ENCODE peak calls at places on chromosomes 16 and 17, in four cellular contexts. I, N, U and Q are unnamed samples.

GRCh38 chr17:82927311-82927660 is 87.5 kb upstream of the ZNF750 start:
- DNase-seq in U (no peak), N (no peak), I (no peak), Q (no peak)

GRCh38 chr16:89138843-89139520 is 32.6 kb upstream of the CDH15 start:
- DNase-seq in N (no peak), U (no peak), I (no peak), Q (no peak)

GRCh38 chr17:17156511-17156910 is 49.6 kb downstream of the PLD6 start:
- DNase-seq in U (no peak), N (no peak), I (no peak), Q (no peak)

GRCh38 chr17:32157225-32157624 is 14.9 kb downstream of the RHOT1 start:
- DNase-seq in N (no peak), U (no peak), I (no peak), Q (no peak)

GRCh38 chr16:21197115-21197514 is 14.3 kb downstream of the ZP2 start:
- DNase-seq in U (no peak), N (no peak), I (no peak), Q (no peak)

GRCh38 chr17:77606146-77606864 is 352.2 kb upstream of the TNRC6C start:
- DNase-seq in U (no peak), I (no peak), N (peak; percentile 12), Q (no peak)

GRCh38 chr16:19316846-19317245 is 31.3 kb downstream of the CLEC19A start:
- DNase-seq in U (peak; percentile 26), I (no peak), N (no peak), Q (no peak)

GRCh38 chr17:42233148-42233547 is 38.9 kb upstream of the GHDC start:
- DNase-seq in U (no peak), I (no peak), N (no peak), Q (no peak)

GRCh38 chr17:45171338-45172231 is 9.9 kb downstream of the HEXIM2 start:
- DNase-seq in U (peak; percentile 73), I (no peak), N (no peak), Q (no peak)

GRCh38 chr16:84735846-84736586 is 36.2 kb downstream of the USP10 start:
- DNase-seq in N (peak; percentile 51), I (no peak), U (no peak), Q (no peak)
- TF ChIP-seq USF1 in N (no peak), I (no peak), U (no peak), Q (no peak)

GRCh38 chr17:13311301-13311700 is 290.4 kb downstream of the HS3ST3A1 start:
- DNase-seq in N (no peak), U (no peak), I (no peak), Q (no peak)

GRCh38 chr17:13302983-13303382 is 285.2 kb upstream of the ELAC2 start:
- DNase-seq in N (no peak), U (no peak), I (no peak), Q (no peak)

GRCh38 chr17:13310858-13311257 is 290.9 kb downstream of the HS3ST3A1 start:
- DNase-seq in U (no peak), N (no peak), I (no peak), Q (no peak)

DNA sequence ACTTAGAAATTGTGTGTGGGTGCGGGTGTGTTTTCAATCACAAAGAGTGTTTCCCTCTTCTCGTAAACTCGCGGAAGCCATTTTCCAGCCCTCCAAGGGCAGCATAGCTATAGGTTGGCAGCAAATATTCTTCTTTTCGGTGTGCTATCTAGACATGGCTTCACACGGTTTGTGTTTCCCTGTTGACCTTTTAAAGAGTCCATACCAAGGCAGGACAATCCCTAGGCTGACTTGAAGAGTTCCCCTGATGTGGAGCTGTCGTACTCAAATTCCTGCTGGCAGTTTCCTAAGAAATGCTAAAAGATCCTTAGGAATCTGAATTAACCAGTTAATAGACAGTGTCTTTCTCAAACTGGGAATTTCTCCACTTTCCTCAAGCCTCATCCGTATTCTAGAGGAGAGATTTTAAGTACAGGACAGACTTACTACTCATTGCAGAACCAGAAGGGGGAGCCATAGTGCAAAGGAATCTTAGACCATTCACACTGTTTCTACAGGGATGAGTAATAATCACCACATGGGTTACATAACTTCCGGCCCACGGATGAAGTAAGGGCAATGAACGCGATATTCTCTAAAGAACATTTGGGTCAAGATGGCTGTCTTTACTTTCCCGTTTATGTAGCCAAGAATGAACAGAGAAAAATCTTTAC is 288.6 kb upstream of the ELAC2 start:
- DNase-seq in U (peak; percentile 18), N (peak; percentile 60), I (peak; percentile 51), Q (no peak)
- TF ChIP-seq USF1 in U (no peak), N (no peak), I (no peak), Q (no peak)

GRCh38 chr17:76166168-76166567 is 25.1 kb upstream of the FOXJ1 start:
- DNase-seq in U (no peak), N (no peak), I (no peak), Q (no peak)
- TF ChIP-seq USF1 in U (no peak), N (no peak), I (no peak), Q (no peak)

GRCh38 chr17:21687136-21687953 is 5.0 kb upstream of the KCNJ18 start:
- DNase-seq in U (no peak), N (no peak), I (no peak), Q (no peak)

GRCh38 chr17:21686165-21687015 is 5.9 kb upstream of the KCNJ18 start:
- DNase-seq in I (no peak), U (no peak), N (no peak), Q (no peak)

GRCh38 chr17:21689604-21690003 is 2.7 kb upstream of the KCNJ18 start:
- DNase-seq in N (no peak), I (no peak), U (no peak), Q (no peak)

DNA sequence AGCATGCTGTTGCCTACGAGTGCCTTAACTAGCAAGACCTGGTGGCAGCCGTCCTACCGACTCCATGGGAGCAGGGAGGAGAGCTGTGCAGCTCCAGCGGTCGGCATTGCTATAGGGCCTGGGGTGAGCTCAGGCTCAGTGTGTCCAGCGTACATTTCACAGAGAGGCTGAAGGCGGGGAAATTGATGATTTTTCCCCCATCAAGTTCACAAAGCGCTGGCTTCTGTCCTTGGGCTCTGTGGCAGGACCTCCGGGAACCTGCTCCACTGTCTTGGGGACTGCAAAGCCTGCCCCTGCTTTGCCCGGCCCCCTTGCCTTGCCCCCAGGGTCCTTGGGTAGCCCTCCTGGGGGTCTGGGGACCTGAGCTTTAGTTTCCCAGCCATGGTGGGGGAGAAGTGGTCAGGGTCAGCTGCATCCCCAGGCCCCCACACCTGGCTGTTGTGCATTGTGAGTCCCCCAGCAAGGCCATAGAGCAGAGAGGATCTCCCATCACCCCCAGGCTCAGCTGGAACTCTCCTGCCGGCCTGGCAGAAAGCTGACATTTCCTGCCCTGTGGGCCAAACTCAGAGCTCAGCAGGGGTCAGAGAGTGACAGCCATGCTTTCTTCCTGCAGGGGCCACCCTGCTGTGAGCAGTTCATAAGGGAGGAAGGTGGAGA is 3.9 kb upstream of the KCNJ18 start:
- DNase-seq in U (no peak), N (no peak), I (no peak), Q (no peak)
- TF ChIP-seq USF1 in U (no peak), N (no peak), I (no peak), Q (no peak)

DNA sequence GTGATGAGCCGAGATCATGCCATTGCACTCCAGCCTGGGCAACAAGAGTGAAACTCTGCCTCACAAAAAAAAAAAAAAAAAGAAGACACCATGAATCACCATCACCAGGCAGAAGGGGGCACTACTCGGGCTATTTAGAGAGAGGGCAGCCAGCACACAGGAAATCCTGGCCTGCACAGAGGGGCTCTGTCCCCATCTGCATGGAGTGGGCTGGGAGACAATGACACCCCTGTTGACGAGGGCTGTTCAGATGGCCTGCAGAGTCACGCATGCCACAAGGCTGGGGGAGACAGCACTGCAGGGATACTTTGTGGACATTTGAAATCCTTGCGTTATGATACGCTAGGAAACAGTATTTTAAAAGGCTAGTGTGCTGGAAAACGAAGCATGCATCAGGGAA is 48.3 kb downstream of the CUEDC1 start:
- DNase-seq in N (no peak), U (peak; percentile 63), I (no peak), Q (no peak)
- TF ChIP-seq USF1 in N (no peak), U (no peak), I (no peak), Q (no peak)

GRCh38 chr16:27633721-27634120 is 83.8 kb downstream of the KATNIP start:
- DNase-seq in I (no peak), U (no peak), N (no peak), Q (no peak)
- TF ChIP-seq USF1 in I (no peak), U (no peak), N (no peak), Q (no peak)

GRCh38 chr17:75693500-75694481 is 26.7 kb downstream of the SAP30BP start:
- DNase-seq in I (no peak), N (peak; percentile 85), U (peak; percentile 24), Q (no peak)
- TF ChIP-seq USF1 in I (no peak), N (peak; percentile 52), U (no peak), Q (no peak)

GRCh38 chr17:63524051-63524450 is 893 bp downstream of the KCNH6 start:
- DNase-seq in I (no peak), N (no peak), U (no peak), Q (no peak)

GRCh38 chr17:63525190-63525946 is 2.2 kb downstream of the KCNH6 start:
- DNase-seq in N (no peak), I (no peak), U (no peak), Q (no peak)

GRCh38 chr17:63529711-63530556 is 6.8 kb downstream of the KCNH6 start:
- DNase-seq in U (no peak), N (peak; percentile 74), I (no peak), Q (no peak)

GRCh38 chr17:63528183-63528582 is 5.0 kb downstream of the KCNH6 start:
- DNase-seq in I (no peak), N (no peak), U (no peak), Q (no peak)

DNA sequence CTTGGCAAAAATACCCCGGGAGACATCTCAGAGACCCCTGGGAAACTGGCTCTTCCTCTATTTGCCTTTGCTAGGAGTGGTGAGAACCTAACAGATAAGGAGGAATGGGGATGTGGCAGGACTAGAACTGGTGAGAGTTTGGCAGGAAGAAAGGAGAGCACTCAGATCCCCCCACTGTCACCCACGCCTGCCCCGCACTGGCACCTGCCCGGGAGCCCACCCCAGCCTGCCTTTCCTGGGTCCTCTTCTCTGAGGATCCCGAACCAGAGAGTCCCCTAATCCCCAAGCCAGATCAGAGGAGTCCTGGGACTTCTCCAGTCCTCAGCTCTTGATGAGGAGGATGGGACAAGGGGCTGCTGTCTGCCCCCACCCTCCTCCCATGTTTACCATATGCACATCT is 3.7 kb downstream of the KCNH6 start:
- DNase-seq in N (no peak), I (no peak), U (no peak), Q (no peak)
- TF ChIP-seq USF1 in N (no peak), I (no peak), U (no peak), Q (no peak)